ENCODE peak calls at places on chromosome 6, in four cellular contexts. One of them, this sample, is unnamed.

GRCh38 chr6:41460742-41461336 is 85.3 kb upstream of the FOXP4 start:
- DNase-seq in Calu3: no peak
- DNase-seq in CD8-positive, alpha-beta T cell: no peak
- DNase-seq in colonic mucosa: no peak
- DNase-seq in this sample: no peak

GRCh38 chr6:25866011-25866410 is 8.0 kb downstream of the SLC17A3 start:
- DNase-seq in CD8-positive, alpha-beta T cell: peak
- DNase-seq in Calu3: peak
- DNase-seq in colonic mucosa: no peak
- DNase-seq in this sample: no peak

GRCh38 chr6:29332676-29333075 is 31.2 kb downstream of the OR14J1 start:
- DNase-seq in colonic mucosa: no peak
- DNase-seq in CD8-positive, alpha-beta T cell: no peak
- DNase-seq in Calu3: no peak
- DNase-seq in this sample: no peak

GRCh38 chr6:99478483-99478882 is 36.7 kb downstream of the USP45 start:
- DNase-seq in Calu3: no peak
- DNase-seq in colonic mucosa: no peak
- DNase-seq in CD8-positive, alpha-beta T cell: no peak
- DNase-seq in this sample: no peak

GRCh38 chr6:134065706-134066105 is 13.3 kb upstream of the SLC2A12 start:
- DNase-seq in Calu3: peak
- DNase-seq in colonic mucosa: no peak
- DNase-seq in CD8-positive, alpha-beta T cell: no peak
- DNase-seq in this sample: no peak

GRCh38 chr6:73710470-73710869 is 14.5 kb downstream of the CD109 start:
- DNase-seq in colonic mucosa: no peak
- DNase-seq in CD8-positive, alpha-beta T cell: no peak
- DNase-seq in Calu3: peak
- DNase-seq in this sample: no peak

GRCh38 chr6:93424303-93425064 is 5.1 kb upstream of the EPHA7 start:
- DNase-seq in Calu3: no peak
- DNase-seq in colonic mucosa: no peak
- DNase-seq in CD8-positive, alpha-beta T cell: no peak
- DNase-seq in this sample: no peak

GRCh38 chr6:159973951-159974350 is 5.1 kb downstream of the IGF2R start:
- DNase-seq in Calu3: no peak
- DNase-seq in colonic mucosa: no peak
- DNase-seq in CD8-positive, alpha-beta T cell: no peak
- DNase-seq in this sample: no peak

GRCh38 chr6:52346503-52346902 is 15.4 kb upstream of the PAQR8 start:
- DNase-seq in CD8-positive, alpha-beta T cell: no peak
- DNase-seq in Calu3: no peak
- DNase-seq in colonic mucosa: no peak
- DNase-seq in this sample: no peak

GRCh38 chr6:12233693-12234551 is 56.2 kb upstream of the EDN1 start:
- DNase-seq in colonic mucosa: peak
- DNase-seq in CD8-positive, alpha-beta T cell: no peak
- DNase-seq in Calu3: peak
- DNase-seq in this sample: no peak

GRCh38 chr6:13431059-13431656 is 56.2 kb downstream of the GFOD1 start:
- DNase-seq in colonic mucosa: no peak
- DNase-seq in CD8-positive, alpha-beta T cell: no peak
- DNase-seq in Calu3: no peak
- DNase-seq in this sample: no peak

GRCh38 chr6:153129873-153130514 is 1.1 kb downstream of the RGS17 start:
- DNase-seq in colonic mucosa: no peak
- DNase-seq in CD8-positive, alpha-beta T cell: no peak
- DNase-seq in Calu3: no peak
- DNase-seq in this sample: no peak

GRCh38 chr6:31878222-31878621 is 575 bp downstream of the SLC44A4 start:
- DNase-seq in CD8-positive, alpha-beta T cell: no peak
- DNase-seq in Calu3: no peak
- DNase-seq in colonic mucosa: no peak
- DNase-seq in this sample: no peak

GRCh38 chr6:18585032-18585573 is 198.0 kb downstream of the RNF144B start:
- DNase-seq in colonic mucosa: peak
- DNase-seq in Calu3: peak
- DNase-seq in CD8-positive, alpha-beta T cell: no peak
- DNase-seq in this sample: no peak

GRCh38 chr6:15090145-15090579 is 155.7 kb upstream of the JARID2 start:
- DNase-seq in CD8-positive, alpha-beta T cell: no peak
- DNase-seq in colonic mucosa: no peak
- DNase-seq in Calu3: no peak
- DNase-seq in this sample: no peak

GRCh38 chr6:6713660-6714446 is 125.3 kb downstream of the LY86 start:
- DNase-seq in CD8-positive, alpha-beta T cell: no peak
- DNase-seq in colonic mucosa: no peak
- DNase-seq in Calu3: no peak
- DNase-seq in this sample: no peak

GRCh38 chr6:125658759-125659431 is 90.5 kb upstream of the HEY2 start:
- DNase-seq in colonic mucosa: no peak
- DNase-seq in CD8-positive, alpha-beta T cell: no peak
- DNase-seq in Calu3: no peak
- DNase-seq in this sample: no peak

GRCh38 chr6:108363756-108364356 is 69.0 kb downstream of the AFG1L start:
- DNase-seq in colonic mucosa: no peak
- DNase-seq in CD8-positive, alpha-beta T cell: no peak
- DNase-seq in Calu3: no peak
- DNase-seq in this sample: no peak

GRCh38 chr6:21900730-21901129 is 307.2 kb downstream of the SOX4 start:
- DNase-seq in Calu3: peak
- DNase-seq in colonic mucosa: no peak
- DNase-seq in CD8-positive, alpha-beta T cell: no peak
- DNase-seq in this sample: no peak

GRCh38 chr6:127342296-127342945 is 988 bp downstream of the ECHDC1 start:
- DNase-seq in Calu3: peak
- DNase-seq in CD8-positive, alpha-beta T cell: no peak
- DNase-seq in colonic mucosa: peak
- DNase-seq in this sample: no peak

GRCh38 chr6:66896415-66896814 is 1189.4 kb upstream of the EYS start:
- DNase-seq in CD8-positive, alpha-beta T cell: no peak
- DNase-seq in colonic mucosa: no peak
- DNase-seq in Calu3: peak
- DNase-seq in this sample: no peak

GRCh38 chr6:2940010-2940850 is 31.1 kb downstream of the SERPINB6 start:
- DNase-seq in CD8-positive, alpha-beta T cell: peak
- DNase-seq in Calu3: no peak
- DNase-seq in colonic mucosa: peak
- DNase-seq in this sample: no peak

GRCh38 chr6:13281630-13282156 is 46.6 kb downstream of the TBC1D7 start:
- DNase-seq in CD8-positive, alpha-beta T cell: no peak
- DNase-seq in colonic mucosa: no peak
- DNase-seq in Calu3: no peak
- DNase-seq in this sample: no peak

GRCh38 chr6:140463312-140463710 is 1088.9 kb upstream of the CITED2 start:
- DNase-seq in colonic mucosa: no peak
- DNase-seq in Calu3: no peak
- DNase-seq in CD8-positive, alpha-beta T cell: no peak
- DNase-seq in this sample: no peak

GRCh38 chr6:141105481-141105880 is 1027.2 kb upstream of the GJE1 start:
- DNase-seq in CD8-positive, alpha-beta T cell: no peak
- DNase-seq in colonic mucosa: no peak
- DNase-seq in Calu3: no peak
- DNase-seq in this sample: no peak

GRCh38 chr6:17871836-17872235 is 115.6 kb downstream of the KIF13A start:
- DNase-seq in colonic mucosa: no peak
- DNase-seq in CD8-positive, alpha-beta T cell: no peak
- DNase-seq in Calu3: no peak
- DNase-seq in this sample: no peak

GRCh38 chr6:143536866-143537691 is 25.6 kb upstream of the FUCA2 start:
- DNase-seq in colonic mucosa: peak
- DNase-seq in Calu3: peak
- DNase-seq in CD8-positive, alpha-beta T cell: peak
- DNase-seq in this sample: no peak

GRCh38 chr6:167799033-167799933 is 27.4 kb upstream of the AFDN start:
- DNase-seq in Calu3: peak
- DNase-seq in CD8-positive, alpha-beta T cell: no peak
- DNase-seq in colonic mucosa: peak
- DNase-seq in this sample: peak

GRCh38 chr6:7282097-7282906 is 30.7 kb downstream of the SSR1 start:
- DNase-seq in colonic mucosa: no peak
- DNase-seq in Calu3: no peak
- DNase-seq in CD8-positive, alpha-beta T cell: no peak
- DNase-seq in this sample: no peak

GRCh38 chr6:96022225-96022624 is 6.5 kb downstream of the FUT9 start:
- DNase-seq in Calu3: no peak
- DNase-seq in CD8-positive, alpha-beta T cell: no peak
- DNase-seq in colonic mucosa: no peak
- DNase-seq in this sample: no peak
- TF ChIP-seq CTCF in Calu3: no peak
- TF ChIP-seq CTCF in CD8-positive, alpha-beta T cell: no peak
- TF ChIP-seq CTCF in colonic mucosa: no peak
- TF ChIP-seq CTCF in this sample: no peak

GRCh38 chr6:157849288-157850017 is 26.4 kb downstream of the SNX9 start:
- DNase-seq in CD8-positive, alpha-beta T cell: no peak
- DNase-seq in Calu3: no peak
- DNase-seq in colonic mucosa: no peak
- DNase-seq in this sample: no peak
- TF ChIP-seq CTCF in CD8-positive, alpha-beta T cell: no peak
- TF ChIP-seq CTCF in Calu3: no peak
- TF ChIP-seq CTCF in colonic mucosa: no peak
- TF ChIP-seq CTCF in this sample: no peak

GRCh38 chr6:35147101-35147885 is 6.2 kb upstream of the TCP11 start:
- DNase-seq in Calu3: no peak
- DNase-seq in colonic mucosa: no peak
- DNase-seq in CD8-positive, alpha-beta T cell: no peak
- DNase-seq in this sample: no peak

GRCh38 chr6:35148167-35148741 is 7.1 kb upstream of the TCP11 start:
- DNase-seq in colonic mucosa: no peak
- DNase-seq in Calu3: no peak
- DNase-seq in CD8-positive, alpha-beta T cell: no peak
- DNase-seq in this sample: no peak

GRCh38 chr6:35145757-35146156 is 4.6 kb upstream of the TCP11 start:
- DNase-seq in colonic mucosa: no peak
- DNase-seq in CD8-positive, alpha-beta T cell: no peak
- DNase-seq in Calu3: no peak
- DNase-seq in this sample: no peak

GRCh38 chr6:35149891-35150566 is 8.9 kb upstream of the TCP11 start:
- DNase-seq in CD8-positive, alpha-beta T cell: no peak
- DNase-seq in Calu3: no peak
- DNase-seq in colonic mucosa: no peak
- DNase-seq in this sample: no peak

DNA sequence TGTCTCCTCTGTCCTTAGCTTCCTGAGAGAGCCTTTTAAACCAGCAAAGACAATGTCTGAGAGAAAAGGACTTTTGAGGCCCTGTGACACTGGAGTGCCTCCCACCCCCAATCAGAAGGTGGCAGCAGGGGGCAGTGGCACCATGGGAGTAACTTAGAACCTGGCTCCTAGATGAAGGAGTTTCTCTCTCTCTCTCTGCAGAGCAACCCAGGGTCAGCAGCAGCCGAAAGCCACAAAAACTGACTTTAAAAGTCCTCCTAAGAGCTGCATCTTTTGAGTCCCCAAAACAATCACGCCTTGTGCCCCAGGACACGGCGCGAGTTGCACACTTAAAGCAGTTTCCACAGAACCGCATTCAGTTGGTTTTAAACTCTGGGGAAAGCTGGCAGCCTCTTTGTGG is 5.3 kb upstream of the TCP11 start:
- DNase-seq in CD8-positive, alpha-beta T cell: no peak
- DNase-seq in colonic mucosa: peak
- DNase-seq in Calu3: peak
- DNase-seq in this sample: peak
- TF ChIP-seq CTCF in CD8-positive, alpha-beta T cell: no peak
- TF ChIP-seq CTCF in colonic mucosa: peak
- TF ChIP-seq CTCF in Calu3: peak
- TF ChIP-seq CTCF in this sample: peak

DNA sequence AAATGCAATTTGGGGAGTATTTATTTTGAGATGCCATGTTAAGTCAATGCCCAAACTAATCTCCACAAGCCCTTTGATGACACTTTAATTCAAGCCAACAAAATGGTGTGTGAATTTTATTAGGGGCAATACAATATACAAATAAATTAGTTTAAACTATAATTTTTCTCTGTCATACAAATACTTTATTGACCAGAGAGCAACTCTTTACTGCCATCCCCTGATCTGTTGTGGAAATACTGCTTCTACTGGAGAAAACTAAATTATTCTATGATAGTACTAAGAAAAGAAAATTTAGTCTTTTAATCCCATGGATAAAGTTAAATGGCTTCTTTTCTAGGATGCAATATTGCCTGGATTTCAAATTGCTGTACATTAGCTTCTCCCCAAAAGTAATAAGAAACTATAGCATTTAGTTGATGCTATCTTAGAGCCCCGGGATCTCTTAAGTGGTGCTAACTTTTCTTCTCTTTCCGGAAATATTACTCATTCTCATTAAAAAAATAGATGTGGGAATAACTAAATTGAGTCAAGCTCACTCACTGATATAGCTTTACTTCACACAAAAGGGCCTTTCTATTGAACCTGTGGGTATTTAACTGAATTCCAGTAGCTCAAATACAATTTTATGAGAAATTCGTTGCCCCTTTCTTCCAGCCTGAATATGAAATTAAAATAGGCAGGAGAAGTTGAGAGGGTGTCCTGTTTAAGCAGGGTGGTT is 49.2 kb downstream of the SMPDL3A start:
- DNase-seq in Calu3: no peak
- DNase-seq in CD8-positive, alpha-beta T cell: no peak
- DNase-seq in colonic mucosa: no peak
- DNase-seq in this sample: no peak
- TF ChIP-seq CTCF in Calu3: peak
- TF ChIP-seq CTCF in CD8-positive, alpha-beta T cell: no peak
- TF ChIP-seq CTCF in colonic mucosa: peak
- TF ChIP-seq CTCF in this sample: peak

GRCh38 chr6:150670311-150670710 is 70.6 kb downstream of the PLEKHG1 start:
- DNase-seq in Calu3: no peak
- DNase-seq in colonic mucosa: no peak
- DNase-seq in CD8-positive, alpha-beta T cell: no peak
- DNase-seq in this sample: no peak
- TF ChIP-seq CTCF in Calu3: no peak
- TF ChIP-seq CTCF in colonic mucosa: no peak
- TF ChIP-seq CTCF in CD8-positive, alpha-beta T cell: no peak
- TF ChIP-seq CTCF in this sample: no peak

DNA sequence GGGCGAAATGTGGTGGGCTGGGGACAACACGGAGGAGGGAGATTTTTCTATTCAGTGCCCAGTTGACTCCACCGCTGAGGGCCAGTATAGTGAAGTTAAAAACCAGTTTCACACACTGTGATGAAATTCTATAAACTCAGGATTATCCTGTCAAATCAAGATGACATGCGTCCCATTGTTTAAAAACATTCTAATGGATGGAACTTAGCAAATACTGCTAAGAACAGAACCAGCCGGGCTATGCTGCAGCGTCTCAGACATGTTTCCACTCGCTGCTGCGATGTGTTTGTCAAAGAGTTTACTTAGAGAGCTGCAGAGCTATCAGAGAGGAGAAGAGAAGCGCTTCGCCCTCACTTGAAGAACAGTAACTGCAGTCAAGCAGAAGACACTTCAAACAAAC is 212.6 kb upstream of the FOXQ1 start:
- DNase-seq in CD8-positive, alpha-beta T cell: no peak
- DNase-seq in colonic mucosa: no peak
- DNase-seq in Calu3: no peak
- DNase-seq in this sample: no peak
- TF ChIP-seq CTCF in CD8-positive, alpha-beta T cell: no peak
- TF ChIP-seq CTCF in colonic mucosa: no peak
- TF ChIP-seq CTCF in Calu3: no peak
- TF ChIP-seq CTCF in this sample: no peak

This sample was measured in D721Med.